ENCODE peak calls at places on chromosomes 2 and 18, in eight cellular contexts. I is HCT116, R is GM12878, M is endothelial cell of umbilical vein, X is H1, Y is HepG2, C is K562, J is SK-N-SH. Z is an unnamed sample.

GRCh38 chr18:75161629-75162028 is 47.3 kb downstream of the PTGR3 start:
- DNase-seq in R (no peak), C (no peak), Y (peak), X (no peak), J (no peak), M (peak), I (peak), Z (no peak)

GRCh38 chr2:223735659-223736244 is 101.6 kb downstream of the AP1S3 start:
- DNase-seq in X (no peak), Y (no peak), R (no peak), C (no peak), I (no peak), M (peak), J (no peak), Z (no peak)

GRCh38 chr2:178478442-178479274 is at the start of gene FKBP7:
- DNase-seq in J (peak), M (peak), C (peak), I (peak), X (peak), R (peak), Y (peak), Z (peak)

GRCh38 chr18:77077836-77078456 is 54.6 kb downstream of the MBP start:
- DNase-seq in J (no peak), R (no peak), I (no peak), C (no peak), M (no peak), X (no peak), Y (no peak), Z (no peak)

GRCh38 chr18:27942706-27943105 is 234.2 kb downstream of the CDH2 start:
- DNase-seq in C (no peak), J (no peak), Y (no peak), R (no peak), I (no peak), X (no peak), M (no peak), Z (no peak)

GRCh38 chr2:134295441-134295840 is 41.6 kb downstream of the MGAT5 start:
- DNase-seq in J (no peak), I (no peak), R (no peak), C (no peak), M (peak), Y (no peak), X (no peak), Z (no peak)

GRCh38 chr18:8757598-8757997 is 52.2 kb downstream of the MTCL1 start:
- DNase-seq in R (no peak), J (no peak), C (no peak), I (no peak), X (no peak), Y (no peak), M (no peak), Z (no peak)

GRCh38 chr2:73013941-73014340 is 57.6 kb downstream of the SFXN5 start:
- DNase-seq in C (no peak), J (no peak), M (peak), X (no peak), R (no peak), I (no peak), Y (no peak), Z (peak)

GRCh38 chr2:65232636-65233035 is 5.0 kb downstream of the ACTR2 start:
- DNase-seq in C (no peak), R (no peak), X (no peak), J (no peak), Y (no peak), I (no peak), M (peak), Z (no peak)

GRCh38 chr2:64604929-64605550 is 48.7 kb downstream of the SERTAD2 start:
- DNase-seq in X (no peak), I (no peak), C (no peak), Y (no peak), J (no peak), M (no peak), R (no peak), Z (no peak)

GRCh38 chr2:236014408-236015131 is 153.6 kb downstream of the GBX2 start:
- DNase-seq in I (no peak), M (no peak), R (no peak), X (no peak), J (no peak), C (no peak), Y (no peak), Z (no peak)

GRCh38 chr2:37827911-37828411 is 97.1 kb upstream of the RMDN2 start:
- DNase-seq in R (no peak), J (no peak), C (no peak), M (peak), Y (peak), X (no peak), I (no peak), Z (no peak)

GRCh38 chr2:189552334-189552990 is 28.1 kb downstream of the SLC40A1 start:
- DNase-seq in Y (peak), M (peak), R (no peak), C (no peak), I (no peak), J (no peak), X (no peak), Z (no peak)

GRCh38 chr2:112642961-112643360 is 2.8 kb upstream of the SLC20A1 start:
- DNase-seq in X (no peak), I (no peak), C (no peak), M (no peak), Y (no peak), R (no peak), J (no peak), Z (no peak)

GRCh38 chr2:79980816-79981215 is 323.7 kb downstream of the LRRTM1 start:
- DNase-seq in M (no peak), J (no peak), Y (no peak), I (no peak), X (no peak), R (no peak), C (no peak), Z (no peak)

GRCh38 chr2:170969872-170970271 is 40.8 kb downstream of the GORASP2 start:
- DNase-seq in C (no peak), X (no peak), M (no peak), Y (no peak), J (no peak), R (no peak), I (no peak), Z (no peak)

GRCh38 chr2:157172239-157172638 is 85.3 kb upstream of the GALNT5 start:
- DNase-seq in M (no peak), J (no peak), I (no peak), C (no peak), R (no peak), X (no peak), Y (no peak), Z (no peak)

GRCh38 chr2:179172894-179173293 is 91.7 kb downstream of the SESTD1 start:
- DNase-seq in Y (no peak), X (no peak), R (no peak), M (no peak), J (no peak), I (no peak), C (no peak), Z (no peak)

GRCh38 chr18:74342416-74343043 is 26.9 kb downstream of the C18orf63 start:
- DNase-seq in C (peak), J (peak), Y (peak), X (no peak), I (peak), R (no peak), M (peak), Z (peak)

GRCh38 chr18:8841781-8842485 is 136.6 kb downstream of the MTCL1 start:
- DNase-seq in R (no peak), J (no peak), Y (no peak), M (no peak), X (no peak), I (no peak), C (no peak), Z (no peak)

GRCh38 chr2:131155208-131155855 is 50.2 kb downstream of the PLEKHB2 start:
- DNase-seq in M (no peak), X (no peak), J (peak), I (no peak), C (no peak), Y (no peak), R (no peak), Z (no peak)

GRCh38 chr2:159131882-159132281 is 154.6 kb downstream of the WDSUB1 start:
- DNase-seq in Y (no peak), J (no peak), X (no peak), C (no peak), R (no peak), M (peak), I (peak), Z (no peak)
- H3K9ac ChIP-seq in Y (no peak), J (peak), X (no peak), C (no peak), R (no peak), M (peak), I (peak), Z (no peak)

GRCh38 chr18:54359233-54359632 is 1.5 kb downstream of the C18orf54 start:
- DNase-seq in Y (no peak), X (no peak), M (peak), R (no peak), C (no peak), I (no peak), J (no peak), Z (no peak)
- H3K4me3 ChIP-seq in Y (peak), X (peak), M (peak), R (peak), C (peak), I (no peak), J (peak), Z (peak)

GRCh38 chr2:234420406-234420805 is 76.5 kb downstream of the ARL4C start:
- DNase-seq in Y (peak), M (peak), C (no peak), R (no peak), I (no peak), J (no peak), X (no peak), Z (no peak)

GRCh38 chr2:234423884-234424283 is 73.0 kb downstream of the ARL4C start:
- DNase-seq in R (no peak), C (no peak), M (no peak), J (no peak), Y (no peak), I (no peak), X (no peak), Z (no peak)

GRCh38 chr2:234422895-234423505 is 73.9 kb downstream of the ARL4C start:
- DNase-seq in Y (no peak), C (no peak), J (no peak), I (no peak), R (no peak), M (no peak), X (no peak), Z (no peak)

GRCh38 chr2:234419726-234420125 is 77.2 kb downstream of the ARL4C start:
- DNase-seq in M (no peak), R (no peak), J (no peak), Y (no peak), C (no peak), I (no peak), X (no peak), Z (no peak)

GRCh38 chr2:234422242-234422641 is 74.6 kb downstream of the ARL4C start:
- DNase-seq in C (no peak), I (peak), X (no peak), Y (peak), J (no peak), R (no peak), M (peak), Z (no peak)
- TF ChIP-seq POLR2AphosphoS5 in C (no peak), I (peak), X (no peak), Y (no peak), J (peak), R (no peak), M (peak), Z (no peak)

DNA sequence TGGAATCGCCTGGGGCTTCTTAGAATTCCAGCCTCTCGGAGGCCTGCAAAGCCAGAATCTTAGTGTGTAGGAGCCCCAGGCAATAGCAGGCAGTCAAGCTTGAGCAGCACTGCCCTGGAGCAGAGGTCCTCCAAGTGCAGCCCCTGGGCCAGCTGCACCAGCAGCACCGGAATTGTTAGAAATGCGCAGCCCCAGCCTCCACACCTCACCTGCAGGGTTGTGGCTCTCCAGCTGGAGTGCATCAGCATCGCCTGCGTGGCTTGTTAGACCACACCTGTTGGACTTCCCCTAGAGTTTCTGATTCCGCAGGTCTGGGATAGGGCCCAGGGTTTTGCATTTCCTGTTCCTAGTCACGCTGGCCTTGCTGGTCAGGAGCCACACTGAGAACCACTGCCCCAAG is 100.3 kb downstream of the ASAP2 start:
- DNase-seq in C (no peak), I (no peak), X (no peak), Y (no peak), M (no peak), R (no peak), J (no peak), Z (no peak)
- H3K9ac ChIP-seq in C (no peak), I (no peak), X (no peak), Y (no peak), M (no peak), R (no peak), J (no peak), Z (no peak)

GRCh38 chr2:141630531-141630930 is 500.3 kb downstream of the LRP1B start:
- DNase-seq in R (no peak), X (no peak), C (no peak), Y (no peak), J (no peak), M (no peak), I (no peak), Z (no peak)
- H3K4me3 ChIP-seq in R (no peak), X (no peak), C (no peak), Y (no peak), J (no peak), M (no peak), I (no peak), Z (no peak)

DNA sequence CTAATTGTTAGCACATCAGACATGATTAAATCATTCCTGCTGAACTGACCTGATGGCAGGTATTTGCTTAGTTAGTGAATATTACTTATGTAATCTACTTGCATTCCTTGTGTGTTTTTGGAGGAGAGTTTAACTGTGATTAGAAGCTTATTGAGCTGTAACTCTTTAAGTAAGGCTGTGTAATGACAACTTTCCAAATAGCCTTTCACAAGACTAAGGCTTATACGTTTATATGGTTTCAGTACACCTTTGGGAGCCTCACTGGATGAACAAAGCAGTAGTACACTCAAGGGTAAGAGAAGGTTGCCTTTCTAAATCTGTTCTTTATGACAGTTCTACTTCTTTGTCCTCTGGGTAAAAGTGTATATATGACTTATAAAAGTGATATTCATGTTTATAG is 4.3 kb downstream of the ITPRID2 start:
- DNase-seq in I (no peak), J (no peak), Y (no peak), M (no peak), R (no peak), X (no peak), C (no peak), Z (no peak)
- TF ChIP-seq POLR2AphosphoS5 in I (no peak), J (no peak), Y (no peak), M (no peak), R (no peak), X (no peak), C (no peak), Z (no peak)

DNA sequence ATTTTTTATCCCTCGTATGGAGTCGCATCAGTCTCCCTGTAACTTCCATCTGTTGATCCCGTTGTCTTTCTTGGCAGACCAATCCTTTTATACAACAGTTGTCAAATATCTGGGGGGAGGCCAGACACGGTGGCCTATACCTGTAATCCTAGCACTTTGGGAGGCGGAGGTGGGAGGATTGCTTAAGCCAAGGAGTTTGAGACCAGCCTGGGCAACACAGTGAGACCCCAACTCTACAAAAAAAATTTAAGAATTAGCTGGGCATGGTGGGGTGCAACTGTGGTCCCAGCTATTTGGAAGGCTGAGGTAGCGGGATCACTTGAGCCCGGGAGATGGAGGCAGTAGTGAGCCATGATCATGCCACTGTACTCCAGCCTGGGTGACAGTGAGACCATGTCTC is 2.0 kb downstream of the XRCC5 start:
- DNase-seq in R (no peak), X (no peak), J (no peak), Y (no peak), I (no peak), M (no peak), C (no peak), Z (no peak)
- H3K9ac ChIP-seq in R (peak), X (no peak), J (peak), Y (peak), I (peak), M (peak), C (peak), Z (peak)

Z was measured in SK-N-MC.